ENCODE peak calls at places on chromosomes 5 and 9, in six cellular contexts. R is thyroid gland, D is stomach, B is right cardiac atrium, Z is breast epithelium, O is transverse colon. P is an unnamed sample. For H3K4me1, the result is how much of the 10 kb centered on the place peaks cover.

GRCh38 chr9:21357479-21358290 is 7.0 kb upstream of the IFNA6 start:
- DNase-seq in D (no peak), O (no peak), B (no peak), R (no peak), Z (no peak), P (no peak)

GRCh38 chr5:143946821-143947220 is 134.9 kb downstream of the HMHB1 start:
- DNase-seq in O (no peak), Z (no peak), R (no peak), B (no peak), D (no peak), P (no peak)

GRCh38 chr9:128550770-128551651 is 1.4 kb upstream of the SPTAN1 start:
- DNase-seq in B (peak), O (no peak), Z (peak), R (peak), D (no peak), P (peak)

GRCh38 chr9:111094433-111095421 is 56.5 kb upstream of the LPAR1 start:
- DNase-seq in O (peak), D (no peak), R (peak), Z (no peak), B (peak), P (peak)

GRCh38 chr9:69771775-69772418 is 12.1 kb upstream of the PTAR1 start:
- DNase-seq in O (no peak), Z (no peak), D (no peak), B (no peak), R (no peak), P (no peak)

GRCh38 chr9:69946800-69947437 is 96.7 kb upstream of the MAMDC2 start:
- DNase-seq in B (no peak), R (no peak), O (no peak), Z (no peak), D (no peak), P (no peak)

GRCh38 chr9:136754059-136754572 is 3.9 kb downstream of the LCN8 start:
- DNase-seq in O (no peak), D (no peak), R (no peak), Z (no peak), B (no peak), P (no peak)

GRCh38 chr5:95798545-95798944 is 24.0 kb downstream of the GLRX start:
- DNase-seq in B (no peak), R (no peak), Z (no peak), O (no peak), D (no peak), P (no peak)

GRCh38 chr9:95724253-95724991 is 151.1 kb upstream of the ERCC6L2 start:
- DNase-seq in B (no peak), D (no peak), Z (peak), R (no peak), O (peak), P (no peak)

GRCh38 chr9:137621131-137621757 is 2.4 kb downstream of the EHMT1 start:
- DNase-seq in D (no peak), R (no peak), B (no peak), Z (no peak), O (no peak), P (no peak)

GRCh38 chr5:58477760-58478159 is 13.5 kb upstream of the GAPT start:
- DNase-seq in D (no peak), B (no peak), R (no peak), Z (no peak), O (no peak), P (no peak)

GRCh38 chr9:15220658-15221310 is 86.2 kb downstream of the TTC39B start:
- DNase-seq in Z (no peak), R (no peak), O (no peak), B (no peak), D (no peak), P (no peak)

GRCh38 chr5:65290677-65291076 is 191.0 kb downstream of the ADAMTS6 start:
- DNase-seq in D (no peak), O (no peak), Z (no peak), R (no peak), B (no peak), P (no peak)

GRCh38 chr9:107518037-107518786 is 28.6 kb upstream of the KLF4 start:
- DNase-seq in Z (no peak), O (no peak), B (no peak), R (no peak), D (no peak), P (no peak)

GRCh38 chr5:102910240-102911226 is 155.4 kb downstream of the PAM start:
- DNase-seq in O (no peak), D (no peak), B (no peak), Z (no peak), R (peak), P (no peak)

GRCh38 chr9:16143947-16144890 is 591.4 kb downstream of the CCDC171 start:
- DNase-seq in D (no peak), R (no peak), O (no peak), Z (peak), B (no peak), P (no peak)

GRCh38 chr5:114789773-114790402 is 379.8 kb downstream of the TRIM36 start:
- DNase-seq in O (no peak), D (no peak), B (no peak), Z (no peak), R (no peak), P (no peak)

GRCh38 chr5:1878050-1878849 is 4.5 kb downstream of the IRX4 start:
- DNase-seq in R (no peak), B (no peak), D (no peak), O (no peak), Z (no peak), P (no peak)

GRCh38 chr5:174073088-174073487 is 27.6 kb downstream of the NSG2 start:
- DNase-seq in O (no peak), Z (no peak), R (no peak), D (no peak), B (no peak), P (no peak)

GRCh38 chr5:55231476-55232193 is 1.8 kb downstream of the CCNO start:
- DNase-seq in D (no peak), B (no peak), Z (no peak), R (peak), O (peak), P (no peak)

GRCh38 chr5:141637693-141638419 is 1.1 kb downstream of the RELL2 start:
- DNase-seq in B (peak), O (peak), D (peak), R (peak), Z (peak), P (no peak)

GRCh38 chr5:17256171-17256570 is 38.7 kb downstream of the BASP1 start:
- DNase-seq in O (no peak), Z (no peak), B (no peak), D (no peak), R (no peak), P (no peak)

GRCh38 chr5:17256839-17257238 is 39.4 kb downstream of the BASP1 start:
- DNase-seq in Z (no peak), R (no peak), D (no peak), B (no peak), O (no peak), P (no peak)

GRCh38 chr5:17258429-17258828 is 41.0 kb downstream of the BASP1 start:
- DNase-seq in Z (no peak), O (no peak), B (no peak), R (no peak), D (no peak), P (no peak)

GRCh38 chr5:17255471-17256016 is 38.1 kb downstream of the BASP1 start:
- DNase-seq in O (no peak), B (no peak), D (no peak), R (no peak), Z (no peak), P (no peak)

GRCh38 chr5:17257705-17258273 is 40.4 kb downstream of the BASP1 start:
- DNase-seq in O (no peak), Z (no peak), R (no peak), D (no peak), B (no peak), P (no peak)
- H3K4me1 ChIP-seq in O (under half), Z (under half), R (under half), D (under half), B (under half), P (under half)

GRCh38 chr9:71680189-71680983 is 87.9 kb downstream of the CEMIP2 start:
- DNase-seq in D (no peak), O (no peak), Z (no peak), B (no peak), R (no peak), P (no peak)

GRCh38 chr9:71678999-71679398 is 89.3 kb downstream of the CEMIP2 start:
- DNase-seq in O (no peak), Z (no peak), B (no peak), D (no peak), R (no peak), P (no peak)

GRCh38 chr9:71681708-71682268 is 86.5 kb downstream of the CEMIP2 start:
- DNase-seq in D (no peak), O (peak), Z (no peak), B (no peak), R (no peak), P (no peak)

GRCh38 chr9:71683598-71684235 is 84.6 kb downstream of the CEMIP2 start:
- DNase-seq in Z (peak), B (peak), D (no peak), R (no peak), O (no peak), P (peak)

DNA sequence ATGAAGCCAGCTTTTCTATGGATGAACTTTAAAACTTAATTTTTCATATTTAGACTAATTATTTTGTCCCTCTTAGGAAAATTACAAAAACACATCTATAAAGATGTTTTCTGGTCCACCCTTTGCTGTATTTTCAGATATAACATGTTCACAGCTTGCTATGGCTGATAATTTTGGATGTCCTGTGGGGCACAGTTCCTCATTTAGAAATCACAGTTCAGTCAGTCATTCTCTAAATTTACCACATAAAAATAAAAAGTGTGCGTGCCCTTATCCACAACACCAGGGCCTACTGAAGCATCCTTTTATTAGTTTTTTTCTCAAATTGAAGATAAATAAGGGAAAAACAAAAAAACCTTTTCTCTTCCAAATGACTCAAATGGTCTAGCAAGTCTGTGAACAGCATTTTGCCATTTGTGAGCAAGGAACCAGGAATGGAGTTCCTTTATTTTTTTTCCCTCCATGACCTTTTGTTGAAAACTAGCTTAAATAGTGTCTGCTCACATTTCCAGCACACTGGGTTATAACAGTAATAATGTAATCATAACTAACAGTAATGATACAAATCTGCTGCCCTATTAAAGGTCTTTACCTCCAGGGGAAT is 87.1 kb downstream of the CEMIP2 start:
- DNase-seq in Z (no peak), B (no peak), R (no peak), O (no peak), D (no peak), P (no peak)
- H3K4me1 ChIP-seq in Z (under half), B (under half), R (half or more), O (under half), D (half or more), P (under half)

GRCh38 chr5:41925555-41925946 is 470 bp downstream of the FBXO4 start:
- DNase-seq in R (peak), B (peak), Z (peak), O (no peak), D (peak), P (peak)

GRCh38 chr5:41921874-41922273 is 3.2 kb upstream of the FBXO4 start:
- DNase-seq in R (no peak), D (no peak), B (no peak), O (no peak), Z (no peak), P (no peak)

GRCh38 chr5:41924872-41925554 is at the start of gene FBXO4:
- DNase-seq in Z (peak), R (peak), D (peak), B (peak), O (peak), P (peak)

GRCh38 chr5:41927604-41928003 is 2.5 kb downstream of the FBXO4 start:
- DNase-seq in R (no peak), O (no peak), Z (no peak), D (no peak), B (no peak), P (no peak)

DNA sequence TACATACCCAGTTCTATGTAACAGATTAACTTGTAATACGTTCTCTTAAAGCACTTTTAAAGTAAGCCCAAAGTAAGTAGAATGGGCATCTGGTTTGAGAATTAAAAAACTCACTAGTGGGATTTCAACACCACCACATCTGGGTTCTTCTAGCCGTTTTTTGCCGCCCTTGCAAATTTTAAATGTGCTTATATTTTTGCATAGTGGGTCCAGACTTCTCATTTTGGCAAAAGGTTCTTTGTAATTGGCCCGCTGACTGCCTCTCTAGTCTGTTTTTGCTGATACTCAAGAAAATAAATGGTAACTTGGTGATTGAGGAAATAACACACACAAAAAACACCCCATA is 582 bp upstream of the FBXO4 start:
- DNase-seq in Z (no peak), O (no peak), B (no peak), R (no peak), D (no peak), P (no peak)
- H3K4me1 ChIP-seq in Z (under half), O (under half), B (under half), R (under half), D (under half), P (under half)

DNA sequence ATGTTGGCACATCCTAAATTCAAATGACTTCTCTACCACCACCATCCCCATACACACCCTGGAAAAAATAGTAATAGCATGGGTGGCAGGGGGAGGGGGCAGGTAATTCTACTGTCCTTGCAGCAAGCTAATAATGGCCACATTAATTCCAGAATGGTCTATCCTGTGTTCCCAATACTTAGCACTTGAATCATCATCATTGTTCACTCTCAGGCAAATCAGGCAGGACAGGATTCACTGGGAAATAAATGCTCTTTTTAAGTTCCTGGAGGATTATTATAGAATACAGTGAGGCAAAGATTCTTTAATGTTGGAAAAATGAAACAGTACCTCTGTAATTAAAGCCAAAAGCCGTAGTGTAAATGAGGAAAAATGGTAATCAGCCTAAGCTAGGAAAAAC is 254.5 kb downstream of the ARRDC3 start:
- DNase-seq in O (no peak), B (no peak), D (no peak), R (no peak), Z (no peak), P (no peak)
- H3K4me1 ChIP-seq in O (under half), B (under half), D (half or more), R (under half), Z (under half), P (under half)

DNA sequence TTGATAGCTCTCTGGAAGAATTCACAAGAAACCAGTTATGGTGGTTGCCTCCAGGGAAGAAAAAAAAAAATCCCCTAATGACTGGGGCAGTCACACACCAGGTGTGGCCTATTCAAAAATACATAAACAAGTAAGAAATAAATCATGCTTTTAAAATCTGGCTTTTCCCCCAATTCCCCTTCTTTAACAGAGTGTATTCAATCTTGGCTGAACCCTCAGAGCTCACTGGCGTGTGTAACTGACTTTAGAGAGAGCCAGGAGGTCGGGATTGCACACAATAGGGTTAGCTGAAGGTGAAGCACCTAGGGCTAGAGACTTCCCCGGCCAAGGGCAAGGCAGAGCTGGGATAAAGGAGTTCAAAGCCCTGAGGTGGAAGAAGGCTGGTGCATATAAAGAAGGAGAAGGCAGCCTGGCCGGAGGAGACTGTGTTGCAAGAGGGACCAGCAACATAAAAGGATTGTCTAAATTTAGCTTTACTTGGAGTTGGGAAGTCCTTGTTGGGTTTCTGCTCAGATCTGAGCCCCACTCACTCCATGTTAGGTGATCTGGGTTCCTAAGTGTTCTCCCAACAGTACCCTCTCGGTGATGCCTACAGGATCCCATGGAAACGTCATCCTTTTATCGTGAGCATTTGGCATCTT is 19.7 kb downstream of the FNBP1 start:
- DNase-seq in D (no peak), Z (no peak), O (no peak), B (no peak), R (peak), P (no peak)
- H3K4me1 ChIP-seq in D (half or more), Z (under half), O (under half), B (under half), R (half or more), P (under half)

DNA sequence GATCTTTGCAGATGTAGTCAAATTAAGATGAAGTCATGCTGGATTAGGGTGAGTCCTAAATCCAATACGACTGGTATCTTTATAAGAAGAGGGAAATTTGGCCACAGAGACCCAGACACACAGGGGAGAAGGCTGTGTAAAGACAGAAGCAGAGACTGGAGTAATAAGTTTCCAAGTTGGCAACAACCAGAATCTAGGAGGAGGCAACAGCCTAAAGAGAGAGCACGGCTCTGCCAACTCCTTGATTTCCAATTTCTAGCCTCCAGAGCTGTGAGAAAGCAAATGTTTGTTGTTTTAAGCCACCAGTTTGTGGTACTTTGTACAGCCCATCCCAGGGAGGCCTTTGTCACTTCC is 74.4 kb downstream of the ATG10 start:
- DNase-seq in D (no peak), O (no peak), B (no peak), Z (no peak), R (no peak), P (no peak)
- H3K4me1 ChIP-seq in D (under half), O (under half), B (under half), Z (under half), R (under half), P (under half)

DNA sequence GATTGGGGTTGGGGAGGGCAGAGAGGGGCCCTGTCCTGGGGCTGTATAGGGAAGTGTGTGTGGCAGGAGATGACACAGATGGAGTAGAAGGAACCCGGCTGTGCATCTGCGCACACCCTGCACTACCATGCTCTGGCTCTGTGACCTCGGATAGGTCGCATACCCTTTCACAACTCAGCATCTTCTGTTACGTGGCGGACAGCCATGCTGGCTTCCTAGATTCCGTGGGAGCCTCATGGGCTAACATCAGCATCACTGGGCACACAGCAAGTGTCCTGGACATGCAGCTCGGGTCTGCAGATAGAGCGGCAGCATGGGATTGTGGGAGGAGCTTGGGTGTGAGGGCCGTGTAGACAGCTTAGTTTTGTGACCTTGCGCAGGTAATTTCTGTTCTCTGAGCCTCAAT is 9.2 kb downstream of the ARPC5L start:
- DNase-seq in R (no peak), Z (no peak), B (no peak), D (no peak), O (no peak), P (no peak)
- H3K4me1 ChIP-seq in R (under half), Z (under half), B (under half), D (half or more), O (under half), P (under half)

DNA sequence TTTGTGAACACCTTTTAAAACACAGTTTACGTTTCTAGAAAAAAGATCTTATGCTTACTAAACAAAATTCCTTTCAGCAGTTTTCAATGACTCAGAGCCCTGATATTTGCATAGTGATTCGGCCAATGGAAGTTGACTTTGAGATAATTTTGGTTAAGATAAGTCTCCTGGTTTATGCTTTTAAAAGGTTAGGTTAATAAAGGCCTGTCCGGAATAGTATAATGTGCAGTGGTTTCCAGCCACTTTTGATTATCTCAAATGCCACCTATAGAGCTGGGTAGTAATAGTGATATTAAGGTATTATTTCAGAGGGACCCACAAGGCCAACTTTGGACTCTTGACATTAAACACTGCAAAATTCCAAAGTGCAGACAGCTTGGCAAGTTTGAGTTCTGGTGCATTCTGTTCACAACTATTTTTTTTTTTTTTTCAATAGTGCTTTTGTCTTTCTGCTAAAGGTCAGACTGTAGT is 86.1 kb downstream of the F2RL2 start:
- DNase-seq in O (no peak), D (no peak), R (no peak), B (no peak), Z (no peak), P (no peak)
- H3K4me1 ChIP-seq in O (under half), D (half or more), R (under half), B (under half), Z (under half), P (under half)